ENCODE peak calls at places on chromosomes 11 and 22, in nine cellular contexts. S, I, U, G, D, R, C, E and A are unnamed samples.

GRCh38 chr11:112316971-112317370 is 56.3 kb upstream of the PLET1 start:
- DNase-seq in S (no peak), I (no peak), U (no peak), G (no peak), D (no peak), R (no peak), C (peak; percentile 77), E (no peak), A (no peak)

GRCh38 chr11:116471608-116472007 is 301.2 kb downstream of the BUD13 start:
- DNase-seq in S (no peak), I (no peak), U (no peak), G (no peak), D (peak; percentile 96), R (no peak), C (no peak), E (no peak), A (no peak)

GRCh38 chr11:48066881-48067800 is 86.8 kb downstream of the PTPRJ start:
- DNase-seq in S (no peak), I (no peak), U (no peak), G (no peak), D (peak; percentile 59), R (peak; percentile 62), C (no peak), E (peak; percentile 63), A (no peak)

GRCh38 chr11:26987726-26988125 is 6.2 kb upstream of the FIBIN start:
- DNase-seq in S (no peak), I (no peak), U (no peak), G (no peak), D (no peak), R (no peak), C (no peak), E (no peak), A (no peak)

GRCh38 chr11:59097113-59097708 is 9.8 kb upstream of the FAM111B start:
- DNase-seq in S (peak; percentile 84), I (peak; percentile 75), U (peak; percentile 72), G (peak; percentile 71), D (peak; percentile 64), R (peak; percentile 79), C (no peak), E (peak; percentile 53), A (no peak)

GRCh38 chr11:95524328-95525036 is 265.1 kb downstream of the FAM76B start:
- DNase-seq in S (no peak), I (no peak), U (no peak), G (no peak), D (no peak), R (no peak), C (peak; percentile 53), E (no peak), A (no peak)

GRCh38 chr11:93522448-93522847 is 20.7 kb downstream of the SMCO4 start:
- DNase-seq in S (no peak), I (no peak), U (no peak), G (no peak), D (no peak), R (no peak), C (no peak), E (no peak), A (no peak)

GRCh38 chr11:105361651-105362050 is 222.1 kb upstream of the CARD18 start:
- DNase-seq in S (no peak), I (no peak), U (no peak), G (no peak), D (no peak), R (no peak), C (no peak), E (no peak), A (no peak)

GRCh38 chr22:37906364-37907008 is 389 bp downstream of the MICALL1 start:
- DNase-seq in S (peak; percentile 67), I (peak; percentile 51), U (peak; percentile 73), G (no peak), D (no peak), R (peak; percentile 89), C (no peak), E (no peak), A (no peak)

GRCh38 chr22:33299245-33299956 is 241.2 kb upstream of the SYN3 start:
- DNase-seq in S (no peak), I (no peak), U (no peak), G (no peak), D (no peak), R (peak; percentile 83), C (no peak), E (peak; percentile 1), A (no peak)

DNA sequence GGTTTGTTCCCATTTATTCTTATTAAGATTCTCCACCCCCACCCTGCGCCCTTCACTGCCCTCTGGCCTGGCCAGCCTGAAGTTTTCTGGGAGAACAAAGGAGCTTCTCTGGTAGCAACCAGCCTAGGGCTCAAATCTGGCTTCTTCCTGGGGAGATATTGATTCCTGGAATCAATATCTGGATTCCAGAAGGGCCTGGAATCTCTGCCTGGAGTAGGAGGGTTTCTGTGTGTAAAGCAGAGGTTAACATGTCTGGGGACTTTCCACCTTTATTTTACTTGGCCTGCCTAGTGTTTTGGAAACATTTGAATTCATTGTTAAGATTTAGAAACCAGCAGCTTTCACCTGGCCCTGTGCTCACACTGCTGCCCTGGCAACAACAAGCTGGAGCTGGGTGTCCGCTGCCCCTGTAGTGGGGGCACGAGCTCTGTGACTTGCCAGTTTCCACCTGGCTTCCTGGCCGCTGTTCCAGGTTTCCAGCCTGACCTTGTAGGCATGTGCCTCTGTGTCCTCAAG is 5.5 kb downstream of the C11orf91 start:
- DNase-seq in S (no peak), I (no peak), U (no peak), G (peak; percentile 82), D (peak; percentile 93), R (no peak), C (no peak), E (no peak), A (no peak)
- TF ChIP-seq POLR2AphosphoS5 in S (no peak), I (no peak), U (no peak), G (no peak), D (no peak), R (no peak), C (peak; percentile 37), E (no peak), A (no peak)

DNA sequence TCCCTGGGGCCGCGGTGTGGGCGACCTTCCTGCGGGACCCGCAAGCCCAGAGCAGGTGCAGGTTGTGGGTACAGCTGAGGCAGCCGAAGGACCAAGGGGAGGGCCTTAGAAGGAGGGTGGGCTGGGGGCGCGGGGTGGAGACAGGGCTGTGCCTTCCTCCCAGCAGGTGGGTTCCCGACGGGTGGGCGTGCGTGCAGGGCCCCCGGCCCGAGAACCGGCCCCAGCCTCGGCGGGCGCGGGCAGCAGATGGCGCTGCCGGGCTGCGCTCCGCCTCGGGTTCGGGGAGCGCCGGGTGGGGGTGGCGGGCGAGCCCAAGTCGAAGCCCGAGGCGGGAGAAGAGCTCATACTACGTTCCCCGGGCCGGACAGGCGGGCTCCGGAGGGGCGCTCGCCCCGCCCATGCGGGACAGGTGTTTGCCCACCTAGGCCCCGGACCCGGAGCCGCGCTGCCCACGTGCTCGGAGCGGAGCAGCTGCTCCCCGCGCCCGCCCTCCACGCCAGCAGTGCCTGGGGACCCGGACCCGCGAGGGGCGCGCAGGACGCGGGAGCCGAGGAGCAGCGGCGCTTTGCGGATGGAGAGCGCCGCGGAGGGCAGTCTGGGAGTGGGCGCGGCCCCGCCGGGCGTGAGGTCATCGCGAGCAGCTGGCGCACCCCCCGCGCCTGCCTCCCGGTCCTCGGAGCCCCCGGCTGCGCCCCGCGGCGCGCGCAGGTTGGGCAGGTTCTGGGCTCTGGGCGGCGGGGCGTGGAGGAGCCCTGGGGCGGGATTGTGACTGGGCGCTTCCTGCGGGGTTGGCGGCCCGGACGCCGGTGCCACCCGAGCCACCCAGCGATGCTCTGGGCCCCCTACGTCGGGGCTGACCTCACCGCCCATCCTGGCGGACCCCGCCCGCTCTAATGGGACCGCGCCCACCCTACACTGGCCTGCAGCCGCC is 25.3 kb downstream of the DUSP8 start:
- DNase-seq in S (peak; percentile 89), I (peak; percentile 64), U (no peak), G (peak; percentile 60), D (peak; percentile 28), R (no peak), C (no peak), E (no peak), A (no peak)
- H3K4me3 ChIP-seq in S (peak overlapping the region; percentile 60), I (peak overlapping the region; percentile 50), U (peak overlapping the region; percentile 51), G (peak overlapping the region; percentile 44), D (no peak overlapping the region), R (peak overlapping the region; percentile 32), C (peak overlapping the region; percentile 53), E (peak overlapping the region; percentile 18), A (peak overlapping the region; percentile 39)

DNA sequence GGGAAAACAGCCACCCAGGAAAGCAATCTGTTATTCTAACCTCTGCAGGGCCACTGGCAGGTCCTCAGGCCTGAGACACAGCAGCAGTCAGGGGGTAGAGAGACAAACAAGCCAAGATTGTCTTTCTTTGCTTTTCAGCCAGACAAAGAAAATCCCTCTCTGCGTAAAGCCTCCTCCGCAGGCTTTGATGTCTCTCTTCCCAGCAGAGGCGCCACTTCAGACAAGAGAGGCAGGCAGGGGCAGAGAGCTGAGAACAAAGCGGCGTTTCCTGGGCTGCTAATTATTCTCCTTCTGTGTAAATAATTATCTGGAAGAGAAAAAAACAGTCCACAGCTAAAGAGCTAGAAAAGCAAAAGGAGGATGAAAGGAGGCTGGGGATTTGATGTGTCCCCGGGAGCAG is 102.7 kb upstream of the SEZ6L start:
- DNase-seq in S (peak; percentile 79), I (no peak), U (no peak), G (no peak), D (no peak), R (no peak), C (no peak), E (no peak), A (no peak)
- TF ChIP-seq CTCF in S (peak; percentile 33), I (no peak), U (no peak), G (no peak), D (no peak), R (no peak), C (no peak), E (no peak), A (no peak)

GRCh38 chr11:9615031-9615451 is 41.6 kb downstream of the WEE1 start:
- DNase-seq in S (no peak), I (no peak), U (no peak), G (no peak), D (no peak), R (no peak), C (no peak), E (peak; percentile 36), A (no peak)
- TF ChIP-seq POLR2AphosphoS5 in S (no peak), I (no peak), U (no peak), G (no peak), D (no peak), R (no peak), C (no peak), E (no peak), A (no peak)

DNA sequence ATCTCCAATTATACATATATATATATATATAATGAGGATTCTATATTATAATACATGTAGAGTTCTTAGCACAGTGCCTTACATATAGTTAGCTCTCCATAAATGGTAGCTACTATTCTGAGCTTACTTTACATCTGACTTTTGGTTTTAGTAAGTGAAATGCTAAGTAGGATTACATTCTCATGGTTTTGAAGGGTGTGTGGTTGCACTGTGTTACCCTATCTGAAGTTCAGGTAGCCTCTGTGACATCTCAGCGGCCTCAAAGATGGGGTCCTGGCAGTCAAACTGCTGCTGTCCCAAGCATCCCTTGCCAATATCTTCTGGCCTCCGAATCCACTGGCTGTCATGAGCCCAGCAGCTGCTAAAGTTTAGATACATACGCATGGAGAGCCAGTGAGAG is 34.8 kb downstream of the UBASH3B start:
- DNase-seq in S (no peak), I (no peak), U (no peak), G (no peak), D (no peak), R (no peak), C (no peak), E (no peak), A (no peak)
- H3K4me3 ChIP-seq in S (no peak overlapping the region), I (no peak overlapping the region), U (no peak overlapping the region), G (no peak overlapping the region), D (no peak overlapping the region), R (no peak overlapping the region), C (no peak overlapping the region), E (no peak overlapping the region), A (no peak overlapping the region)